ENCODE peak calls at places on chromosomes 12 and 14, in nine cellular contexts. U, Z, F, J, K, R, W, D and L are unnamed samples.

GRCh38 chr12:64633940-64634337 is 23.6 kb downstream of the RASSF3 start:
- DNase-seq in U (peak), Z (peak), F (peak), J (peak), K (peak), R (peak), W (no peak), D (peak), L (no peak)

GRCh38 chr14:28577711-28578131 is 188.9 kb upstream of the FOXG1 start:
- DNase-seq in U (no peak), Z (no peak), F (no peak), J (no peak), K (no peak), R (no peak), W (no peak), D (no peak), L (no peak)

GRCh38 chr12:27521066-27521465 is 2.9 kb upstream of the PPFIBP1 start:
- DNase-seq in U (peak), Z (peak), F (no peak), J (no peak), K (peak), R (no peak), W (no peak), D (no peak), L (peak)

GRCh38 chr14:106518054-106518943 is 991.9 kb downstream of the TMEM121 start:
- DNase-seq in U (no peak), Z (peak), F (no peak), J (no peak), K (peak), R (no peak), W (no peak), D (no peak), L (no peak)

GRCh38 chr14:99560946-99561683 is 42.9 kb downstream of the CCDC85C start:
- DNase-seq in U (peak), Z (peak), F (no peak), J (peak), K (peak), R (no peak), W (no peak), D (no peak), L (no peak)

GRCh38 chr14:46136456-46136855 is 515.1 kb downstream of the RPL10L start:
- DNase-seq in U (no peak), Z (no peak), F (no peak), J (no peak), K (no peak), R (no peak), W (no peak), D (no peak), L (no peak)

GRCh38 chr14:53126705-53127104 is 26.4 kb downstream of the DDHD1 start:
- DNase-seq in U (no peak), Z (no peak), F (no peak), J (no peak), K (no peak), R (no peak), W (no peak), D (no peak), L (no peak)

GRCh38 chr12:91836264-91836663 is 309.4 kb downstream of the BTG1 start:
- DNase-seq in U (no peak), Z (no peak), F (no peak), J (no peak), K (no peak), R (no peak), W (no peak), D (no peak), L (no peak)

GRCh38 chr14:92039720-92040430 is at the start of gene TRIP11:
- DNase-seq in U (peak), Z (peak), F (peak), J (peak), K (peak), R (peak), W (peak), D (peak), L (peak)

GRCh38 chr12:5780536-5780935 is 164.5 kb downstream of the ANO2 start:
- DNase-seq in U (no peak), Z (no peak), F (no peak), J (no peak), K (no peak), R (no peak), W (no peak), D (no peak), L (no peak)

GRCh38 chr14:37279818-37280217 is 82.1 kb downstream of the MIPOL1 start:
- DNase-seq in U (no peak), Z (no peak), F (no peak), J (no peak), K (no peak), R (no peak), W (no peak), D (no peak), L (no peak)
- H3K27ac ChIP-seq in U (no peak), Z (no peak), F (no peak), J (no peak), K (no peak), R (no peak), W (no peak), D (no peak), L (no peak)

GRCh38 chr12:82650627-82651337 is 35.9 kb upstream of the TMTC2 start:
- DNase-seq in U (no peak), Z (no peak), F (no peak), J (no peak), K (peak), R (no peak), W (no peak), D (peak), L (no peak)
- H3K27ac ChIP-seq in U (no peak), Z (no peak), F (no peak), J (no peak), K (peak), R (peak), W (no peak), D (peak), L (no peak)

GRCh38 chr12:7006639-7007038 is 11.6 kb downstream of the LPCAT3 start:
- DNase-seq in U (no peak), Z (no peak), F (no peak), J (no peak), K (no peak), R (no peak), W (no peak), D (no peak), L (no peak)
- H3K27ac ChIP-seq in U (no peak), Z (no peak), F (no peak), J (no peak), K (peak), R (no peak), W (no peak), D (no peak), L (no peak)

DNA sequence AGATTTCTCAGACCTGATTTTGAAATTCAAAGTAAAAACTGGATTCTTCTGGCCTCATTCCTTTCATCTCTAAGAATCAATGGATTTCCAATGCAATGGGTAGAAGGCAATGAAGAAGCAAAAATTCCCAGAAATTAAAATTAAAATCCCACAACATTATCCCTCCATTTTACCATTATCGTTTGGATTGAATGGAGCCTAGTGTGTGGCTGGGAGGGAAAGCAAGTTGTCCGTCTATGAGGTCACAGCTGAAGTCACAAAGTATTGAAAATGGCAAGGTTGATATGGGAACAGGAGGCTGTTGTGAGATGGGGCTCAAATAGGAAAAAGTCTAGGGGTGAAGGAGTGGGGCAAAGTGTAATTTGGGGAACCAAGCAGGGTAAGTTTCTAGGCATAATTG is at the start of gene C12orf54:
- DNase-seq in U (no peak), Z (no peak), F (no peak), J (no peak), K (no peak), R (no peak), W (no peak), D (no peak), L (no peak)
- H3K27ac ChIP-seq in U (no peak), Z (no peak), F (no peak), J (no peak), K (no peak), R (no peak), W (no peak), D (no peak), L (no peak)

GRCh38 chr14:71647086-71647784 is 285.0 kb upstream of the RGS6 start:
- DNase-seq in U (no peak), Z (no peak), F (no peak), J (peak), K (no peak), R (no peak), W (no peak), D (peak), L (no peak)

GRCh38 chr14:71646518-71646917 is 285.7 kb upstream of the RGS6 start:
- DNase-seq in U (no peak), Z (no peak), F (no peak), J (no peak), K (no peak), R (no peak), W (no peak), D (no peak), L (no peak)

GRCh38 chr14:71645656-71646055 is 286.6 kb upstream of the RGS6 start:
- DNase-seq in U (no peak), Z (no peak), F (no peak), J (no peak), K (no peak), R (no peak), W (no peak), D (no peak), L (no peak)

GRCh38 chr14:71638523-71639196 is 293.6 kb upstream of the RGS6 start:
- DNase-seq in U (no peak), Z (no peak), F (no peak), J (no peak), K (no peak), R (no peak), W (no peak), D (no peak), L (no peak)

GRCh38 chr14:71642715-71643114 is 289.5 kb upstream of the RGS6 start:
- DNase-seq in U (no peak), Z (no peak), F (no peak), J (no peak), K (no peak), R (no peak), W (no peak), D (no peak), L (no peak)
- H3K27ac ChIP-seq in U (no peak), Z (no peak), F (no peak), J (no peak), K (no peak), R (no peak), W (no peak), D (no peak), L (no peak)

GRCh38 chr12:52036587-52037171 is 14.6 kb upstream of the NR4A1 start:
- DNase-seq in U (peak), Z (peak), F (peak), J (peak), K (peak), R (peak), W (peak), D (peak), L (peak)
- H3K27ac ChIP-seq in U (peak), Z (peak), F (peak), J (peak), K (peak), R (peak), W (peak), D (peak), L (peak)

GRCh38 chr14:43369710-43370109 is 1137.4 kb downstream of the FSCB start:
- DNase-seq in U (no peak), Z (no peak), F (no peak), J (no peak), K (no peak), R (no peak), W (no peak), D (no peak), L (no peak)
- H3K27ac ChIP-seq in U (no peak), Z (no peak), F (no peak), J (no peak), K (no peak), R (no peak), W (no peak), D (no peak), L (no peak)

DNA sequence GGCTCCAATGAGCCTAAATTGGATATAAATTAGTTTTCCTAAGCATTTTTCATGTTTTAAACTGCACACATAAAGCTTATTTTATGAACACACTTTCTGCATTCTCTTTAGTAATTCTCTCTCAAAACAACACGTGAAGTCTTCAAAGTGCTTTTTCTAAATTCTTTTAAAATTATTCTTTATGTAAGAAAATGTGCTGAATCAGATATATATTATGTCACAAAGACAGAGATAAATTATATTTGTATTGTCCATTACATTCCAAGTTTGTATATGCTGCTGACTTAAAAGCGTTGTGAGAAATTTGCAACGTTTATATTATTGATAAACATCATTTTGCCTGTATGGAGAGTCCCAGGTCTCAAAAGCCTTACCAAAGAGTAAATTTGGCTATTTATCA is 465.2 kb downstream of the BCAT1 start:
- DNase-seq in U (no peak), Z (no peak), F (no peak), J (no peak), K (no peak), R (no peak), W (no peak), D (no peak), L (no peak)
- H3K27ac ChIP-seq in U (no peak), Z (no peak), F (no peak), J (no peak), K (no peak), R (no peak), W (no peak), D (no peak), L (no peak)

DNA sequence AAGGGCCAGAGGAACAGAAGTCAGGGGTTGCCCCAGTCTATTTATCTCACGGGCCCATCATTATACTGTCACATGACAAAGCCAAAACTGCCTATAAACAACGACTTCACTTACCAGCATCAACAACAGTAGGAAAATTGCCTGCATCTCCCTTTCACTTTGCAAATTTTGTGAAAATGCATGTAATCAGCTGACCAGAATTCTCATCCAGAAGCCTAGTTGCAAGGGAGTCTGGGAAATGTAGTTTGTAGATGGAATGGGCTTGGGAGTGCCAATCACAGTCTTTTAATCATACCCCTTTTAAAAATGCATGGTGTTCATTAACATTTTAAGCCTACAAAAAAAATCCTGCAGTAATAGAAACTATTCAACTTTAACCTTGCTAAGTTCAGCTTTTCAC is 369.3 kb upstream of the TMPO start:
- DNase-seq in U (no peak), Z (no peak), F (no peak), J (no peak), K (no peak), R (no peak), W (no peak), D (no peak), L (no peak)
- H3K27ac ChIP-seq in U (no peak), Z (no peak), F (no peak), J (no peak), K (no peak), R (no peak), W (no peak), D (no peak), L (no peak)